ENCODE peak calls at places on chromosomes 16 and 17, in seven cellular contexts. U is esophagus squamous epithelium, K is stomach, Z is left ventricle myocardium inferior, E is uterus, Q is heart right ventricle, C is fibroblast of lung. G is an unnamed sample.

GRCh38 chr17:45288825-45289224 is 26.9 kb upstream of the SPATA32 start:
- DNase-seq in U (no peak), K (peak; percentile 81), Z (peak; percentile 56), E (peak; percentile 61), Q (peak; percentile 59), C (peak; percentile 36), G (no peak)

GRCh38 chr17:45700171-45701090 is 83.7 kb upstream of the CRHR1 start:
- DNase-seq in U (no peak), K (no peak), Z (no peak), E (no peak), Q (no peak), C (no peak), G (no peak)

GRCh38 chr16:30075503-30076275 is at the start of gene PPP4C:
- DNase-seq in U (no peak), K (peak; percentile 95), Z (peak; percentile 94), E (peak; percentile 90), Q (peak; percentile 92), C (peak; percentile 88), G (peak; percentile 96)

GRCh38 chr16:55759983-55760664 is 72.8 kb downstream of the CES1 start:
- DNase-seq in U (no peak), K (no peak), Z (peak; percentile 24), E (no peak), Q (no peak), C (no peak), G (no peak)

GRCh38 chr16:89123001-89123830 is 29.6 kb downstream of the ACSF3 start:
- DNase-seq in U (no peak), K (no peak), Z (peak; percentile 3), E (no peak), Q (peak; percentile 3), C (no peak), G (peak; percentile 59)

GRCh38 chr16:49854227-49855203 is 1.4 kb downstream of the ZNF423 start:
- DNase-seq in U (no peak), K (no peak), Z (peak; percentile 53), E (no peak), Q (peak; percentile 56), C (peak; percentile 43), G (peak; percentile 71)

GRCh38 chr17:18258356-18259038 is at the start of gene FLII:
- DNase-seq in U (no peak), K (peak; percentile 61), Z (peak; percentile 60), E (no peak), Q (peak; percentile 64), C (peak; percentile 53), G (no peak)

GRCh38 chr17:71511266-71511995 is 609.4 kb upstream of the SOX9 start:
- DNase-seq in U (no peak), K (no peak), Z (no peak), E (no peak), Q (no peak), C (no peak), G (no peak)

GRCh38 chr16:85724936-85725335 is 26.0 kb downstream of the C16orf74 start:
- DNase-seq in U (no peak), K (no peak), Z (no peak), E (no peak), Q (no peak), C (no peak), G (no peak)

GRCh38 chr16:82835487-82836160 is 208.9 kb downstream of the CDH13 start:
- DNase-seq in U (no peak), K (no peak), Z (no peak), E (no peak), Q (no peak), C (peak; percentile 19), G (no peak)

GRCh38 chr16:89657442-89658220 is at the start of the genes CHMP1A and SPATA33:
- DNase-seq in U (peak; percentile 48), K (peak; percentile 92), Z (peak; percentile 90), E (peak; percentile 81), Q (peak; percentile 93), C (peak; percentile 72), G (peak; percentile 95)

GRCh38 chr17:48537316-48537715 is 6.5 kb upstream of the HOXB1 start:
- DNase-seq in U (no peak), K (no peak), Z (no peak), E (no peak), Q (no peak), C (no peak), G (no peak)

GRCh38 chr17:44844390-44844830 is 3.3 kb upstream of the HIGD1B start:
- DNase-seq in U (no peak), K (no peak), Z (peak; percentile 61), E (peak; percentile 42), Q (peak; percentile 54), C (peak; percentile 30), G (no peak)

GRCh38 chr16:17744903-17745581 is 274.3 kb upstream of the XYLT1 start:
- DNase-seq in U (no peak), K (no peak), Z (no peak), E (peak; percentile 34), Q (no peak), C (peak; percentile 13), G (no peak)

GRCh38 chr16:58034128-58034685 is 8.7 kb downstream of the MMP15 start:
- DNase-seq in U (no peak), K (no peak), Z (no peak), E (no peak), Q (no peak), C (no peak), G (peak; percentile 40)

GRCh38 chr17:57879437-57880085 is 29.7 kb upstream of the MRPS23 start:
- DNase-seq in U (no peak), K (no peak), Z (no peak), E (no peak), Q (no peak), C (no peak), G (no peak)

GRCh38 chr17:48002208-48002919 is 31.5 kb downstream of the CDK5RAP3 start:
- DNase-seq in U (no peak), K (no peak), Z (no peak), E (no peak), Q (no peak), C (peak; percentile 91), G (no peak)

GRCh38 chr17:64472564-64472963 is 23.6 kb downstream of the MILR1 start:
- DNase-seq in U (no peak), K (no peak), Z (no peak), E (no peak), Q (no peak), C (no peak), G (no peak)

GRCh38 chr16:89696598-89697128 is 4.8 kb downstream of the SPATA2L start:
- DNase-seq in U (no peak), K (no peak), Z (no peak), E (no peak), Q (no peak), C (no peak), G (no peak)

GRCh38 chr17:17885029-17885351 is 48.2 kb upstream of the SREBF1 start:
- DNase-seq in U (no peak), K (no peak), Z (no peak), E (no peak), Q (no peak), C (no peak), G (no peak)

GRCh38 chr16:51938861-51939260 is 608.1 kb downstream of the TOX3 start:
- DNase-seq in U (no peak), K (no peak), Z (no peak), E (no peak), Q (no peak), C (no peak), G (no peak)

GRCh38 chr17:55348749-55349354 is 72.8 kb downstream of the MMD start:
- DNase-seq in U (no peak), K (peak; percentile 63), Z (no peak), E (peak; percentile 30), Q (peak; percentile 17), C (peak; percentile 27), G (no peak)

GRCh38 chr16:19967963-19968362 is 83.3 kb upstream of the GPRC5B start:
- DNase-seq in U (no peak), K (no peak), Z (no peak), E (no peak), Q (no peak), C (no peak), G (no peak)

GRCh38 chr16:8626946-8627345 is 5.4 kb downstream of the METTL22 start:
- DNase-seq in U (no peak), K (no peak), Z (no peak), E (no peak), Q (no peak), C (no peak), G (no peak)

GRCh38 chr17:52389632-52390031 is 231.1 kb upstream of the CA10 start:
- DNase-seq in U (no peak), K (no peak), Z (no peak), E (no peak), Q (no peak), C (no peak), G (no peak)

GRCh38 chr16:74450236-74450635 is 29.0 kb upstream of the CLEC18B start:
- DNase-seq in U (no peak), K (no peak), Z (no peak), E (no peak), Q (no peak), C (no peak), G (no peak)

GRCh38 chr16:35562471-35562870 is 2103.1 kb downstream of the TP53TG3F start:
- DNase-seq in U (no peak), K (no peak), Z (no peak), E (no peak), Q (no peak), C (no peak), G (no peak)

GRCh38 chr16:3769942-3770341 is 52.6 kb upstream of the TRAP1 start:
- DNase-seq in U (no peak), K (no peak), Z (no peak), E (no peak), Q (no peak), C (no peak), G (no peak)

GRCh38 chr17:77948690-77949114 is 9.8 kb upstream of the TNRC6C start:
- DNase-seq in U (no peak), K (no peak), Z (no peak), E (no peak), Q (no peak), C (peak; percentile 67), G (no peak)

GRCh38 chr17:8479431-8479947 is 43.8 kb downstream of the NDEL1 start:
- DNase-seq in U (no peak), K (no peak), Z (peak; percentile 58), E (no peak), Q (peak; percentile 44), C (peak; percentile 86), G (peak; percentile 48)

GRCh38 chr16:67399749-67400704 is 6.7 kb upstream of the TPPP3 start:
- DNase-seq in U (no peak), K (no peak), Z (no peak), E (no peak), Q (no peak), C (no peak), G (no peak)
- TF ChIP-seq CTCF in U (no peak), K (no peak), Z (peak; percentile 39), E (no peak), Q (peak; percentile 36), C (no peak), G (no peak)

GRCh38 chr17:82228842-82229685 is at the start of gene SLC16A3:
- DNase-seq in U (no peak), K (peak; percentile 76), Z (peak; percentile 77), E (peak; percentile 42), Q (peak; percentile 75), C (peak; percentile 70), G (peak; percentile 90)
- H3K4me1 ChIP-seq in U (peaks cover 32% of the 10 kb centered on the region), K (peaks cover 35% of the 10 kb centered on the region), Z (peaks cover 77% of the 10 kb centered on the region), E (no peaks in the 10 kb centered on the region), Q (peaks cover 58% of the 10 kb centered on the region), C (peaks cover 14% of the 10 kb centered on the region), G (peaks cover 32% of the 10 kb centered on the region)

GRCh38 chr17:14886200-14886739 is 378.9 kb downstream of the PMP22 start:
- DNase-seq in U (no peak), K (no peak), Z (no peak), E (no peak), Q (no peak), C (no peak), G (no peak)
- TF ChIP-seq CTCF in U (peak; percentile 28), K (no peak), Z (peak; percentile 25), E (no peak), Q (no peak), C (peak; percentile 32), G (no peak)

GRCh38 chr16:63457869-63458268 is 1421.6 kb upstream of the CDH8 start:
- DNase-seq in U (no peak), K (no peak), Z (no peak), E (no peak), Q (no peak), C (no peak), G (no peak)
- H3K4me1 ChIP-seq in U (no peaks in the 10 kb centered on the region), K (no peaks in the 10 kb centered on the region), Z (no peaks in the 10 kb centered on the region), E (no peaks in the 10 kb centered on the region), Q (no peaks in the 10 kb centered on the region), C (no peaks in the 10 kb centered on the region), G (no peaks in the 10 kb centered on the region)